ENCODE peak calls at places on chromosome 19, in four cellular contexts. Z, U, J and W are unnamed samples.

GRCh38 chr19:32662186-32662585 is 12.8 kb downstream of the ANKRD27 start:
- DNase-seq in J (no peak), Z (no peak), U (no peak), W (no peak)

GRCh38 chr19:45138303-45138751 is 22.5 kb downstream of the NKPD1 start:
- DNase-seq in U (no peak), J (no peak), Z (no peak), W (no peak)

GRCh38 chr19:58395979-58396627 is 647 bp downstream of the RNF225 start:
- DNase-seq in U (peak), J (no peak), Z (no peak), W (no peak)

GRCh38 chr19:16421982-16422381 is 49.8 kb downstream of the EPS15L1 start:
- DNase-seq in Z (no peak), J (no peak), U (no peak), W (no peak)

GRCh38 chr19:6868341-6868740 is 19.0 kb upstream of the ADGRE1 start:
- DNase-seq in J (no peak), U (no peak), Z (peak), W (no peak)

GRCh38 chr19:38234615-38235014 is 10.6 kb upstream of the DPF1 start:
- DNase-seq in Z (no peak), U (no peak), J (no peak), W (no peak)

GRCh38 chr19:46745521-46746280 is at the start of gene FKRP:
- DNase-seq in U (peak), Z (no peak), J (peak), W (peak)

GRCh38 chr19:5719274-5719960 is 529 bp downstream of the LONP1 start:
- DNase-seq in U (peak), Z (no peak), J (peak), W (no peak)

GRCh38 chr19:43450545-43450997 is 14.8 kb downstream of the LYPD3 start:
- DNase-seq in Z (no peak), J (no peak), U (no peak), W (no peak)

GRCh38 chr19:46861691-46862503 is 1.1 kb downstream of the ARHGAP35 start:
- DNase-seq in J (peak), Z (peak), U (peak), W (no peak)

GRCh38 chr19:47228937-47229673 is 1.9 kb downstream of the BBC3 start:
- DNase-seq in U (peak), Z (peak), J (no peak), W (no peak)

GRCh38 chr19:12939292-12939606 is 840 bp downstream of the CALR start:
- DNase-seq in U (peak), J (no peak), Z (no peak), W (no peak)

GRCh38 chr19:47351545-47351944 is 2.4 kb downstream of the DHX34 start:
- DNase-seq in Z (no peak), U (peak), J (peak), W (no peak)

GRCh38 chr19:47891923-47892666 is 6.0 kb upstream of the SULT2A1 start:
- DNase-seq in U (peak), Z (no peak), J (peak), W (no peak)

GRCh38 chr19:46350029-46350757 is 3.3 kb downstream of the PPP5C start:
- DNase-seq in Z (peak), U (no peak), J (no peak), W (no peak)

GRCh38 chr19:3059653-3060052 is 2.6 kb downstream of the TLE5 start:
- DNase-seq in U (no peak), Z (no peak), J (no peak), W (no peak)

GRCh38 chr19:50801107-50801506 is 10.9 kb downstream of the ACP4 start:
- DNase-seq in J (no peak), U (no peak), Z (no peak), W (no peak)

GRCh38 chr19:20247016-20247683 is 80.1 kb downstream of the ZNF486 start:
- DNase-seq in U (peak), Z (no peak), J (peak), W (no peak)

GRCh38 chr19:40594657-40595077 is 6.5 kb upstream of the LTBP4 start:
- DNase-seq in J (no peak), Z (no peak), U (no peak), W (no peak)

GRCh38 chr19:4594199-4594598 is 34.7 kb upstream of the SEMA6B start:
- DNase-seq in U (no peak), J (no peak), Z (no peak), W (no peak)

GRCh38 chr19:56748443-56748842 is 76.9 kb upstream of the ZNF835 start:
- DNase-seq in J (no peak), Z (no peak), U (no peak), W (no peak)

GRCh38 chr19:35991731-35992450 is 3.1 kb upstream of the SDHAF1 start:
- DNase-seq in U (no peak), J (no peak), Z (no peak), W (no peak)

GRCh38 chr19:6239401-6239844 is 40.4 kb downstream of the MLLT1 start:
- DNase-seq in J (no peak), Z (no peak), U (no peak), W (no peak)

GRCh38 chr19:19956431-19957075 is 55.8 kb downstream of the ZNF93 start:
- DNase-seq in Z (no peak), J (peak), U (peak), W (no peak)

GRCh38 chr19:39502640-39503417 is 4.1 kb downstream of the DLL3 start:
- DNase-seq in U (peak), Z (peak), J (peak), W (no peak)

GRCh38 chr19:3345850-3346460 is 20.4 kb upstream of the NFIC start:
- DNase-seq in Z (no peak), U (no peak), J (no peak), W (no peak)

GRCh38 chr19:54959840-54960239 is 6.3 kb upstream of the NLRP2 start:
- DNase-seq in U (no peak), J (no peak), Z (no peak), W (no peak)

GRCh38 chr19:10975374-10976036 is 14.7 kb downstream of the SMARCA4 start:
- DNase-seq in U (no peak), J (no peak), Z (peak), W (no peak)

GRCh38 chr19:7099597-7099921 is 30.1 kb downstream of the ZNF557 start:
- DNase-seq in U (no peak), Z (no peak), J (no peak), W (no peak)

GRCh38 chr19:48344892-48345291 is 18.8 kb downstream of the TMEM143 start:
- DNase-seq in J (no peak), U (no peak), Z (no peak), W (no peak)

GRCh38 chr19:28633223-28634030 is 579.5 kb downstream of the UQCRFS1 start:
- DNase-seq in U (peak), J (peak), Z (peak), W (no peak)

GRCh38 chr19:53947624-53948023 is 15.1 kb upstream of the CACNG8 start:
- DNase-seq in Z (no peak), U (peak), J (no peak), W (no peak)

GRCh38 chr19:11265785-11266236 is 3.5 kb upstream of the DOCK6 start:
- DNase-seq in U (no peak), Z (peak), J (no peak), W (no peak)

DNA sequence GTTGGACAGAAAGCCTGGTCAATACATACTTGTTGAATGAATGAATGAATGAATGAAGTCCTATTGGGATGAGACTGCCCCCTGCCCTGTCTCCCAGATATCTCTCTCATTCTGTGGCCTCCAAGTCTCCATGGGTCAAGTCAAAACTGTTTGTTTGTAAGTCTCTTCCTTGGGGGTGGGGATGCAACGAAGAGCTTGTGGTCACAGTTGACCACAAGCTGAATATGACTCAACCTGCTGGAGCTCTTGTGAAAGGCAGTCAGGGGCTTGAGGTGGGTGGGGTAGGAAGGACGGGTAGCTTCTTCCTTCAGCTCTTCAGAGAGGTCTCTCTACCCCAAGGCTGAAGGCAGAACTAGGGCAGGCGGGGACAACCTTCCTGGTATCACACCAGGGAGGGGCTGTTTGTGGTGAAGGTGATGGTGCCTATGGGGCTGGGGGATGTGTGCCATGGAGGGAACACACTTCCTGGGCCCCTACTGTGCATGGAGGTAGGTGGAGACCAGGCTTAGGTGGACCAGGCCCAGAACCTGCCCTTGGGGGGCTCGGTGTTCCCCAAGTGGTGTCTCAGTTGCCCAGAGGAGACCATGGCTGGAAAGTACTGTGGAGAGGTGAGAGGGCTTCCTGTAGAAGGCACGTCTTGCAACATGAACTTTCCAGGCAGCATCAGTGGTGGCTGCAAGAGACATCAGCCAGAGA is 8.0 kb downstream of the MYO1F start:
- DNase-seq in J (no peak), Z (peak), U (no peak), W (no peak)
- TF ChIP-seq CTCF in J (no peak), Z (no peak), U (no peak), W (no peak)

DNA sequence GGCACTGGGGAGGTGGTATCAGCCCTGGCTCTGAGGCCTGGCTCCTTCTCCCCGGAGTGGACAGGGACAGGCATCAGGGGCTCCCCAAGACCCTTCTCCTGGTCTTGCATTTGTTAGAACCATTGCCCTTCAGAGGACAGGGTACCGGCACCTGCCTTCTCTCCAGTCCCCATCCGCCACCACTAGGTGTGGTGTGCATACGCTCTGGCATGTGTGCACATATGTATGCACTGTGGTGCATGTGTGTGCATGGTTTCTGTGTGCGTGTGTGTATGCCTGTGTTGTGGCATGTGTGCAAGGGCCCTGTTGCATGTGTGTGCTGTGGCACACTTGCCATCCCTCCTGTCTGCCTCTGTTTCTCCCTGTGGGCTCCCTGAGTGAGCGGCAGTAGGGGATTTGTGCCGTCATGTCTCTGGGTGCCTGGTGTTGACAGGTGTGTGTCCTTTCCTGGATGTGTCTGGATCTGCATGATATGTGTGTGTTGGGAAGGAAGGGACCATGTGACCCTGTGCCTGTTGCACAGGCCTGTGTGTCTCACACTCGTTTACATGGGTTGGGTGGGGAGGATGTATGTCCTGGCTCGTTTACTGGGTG is 9.3 kb downstream of the KCTD15 start:
- DNase-seq in Z (no peak), J (no peak), U (no peak), W (no peak)
- H3K27ac ChIP-seq in Z (no peak), J (no peak), U (no peak), W (no peak)

GRCh38 chr19:678791-679388 is 2.7 kb downstream of the FSTL3 start:
- DNase-seq in J (no peak), U (no peak), Z (no peak), W (no peak)

GRCh38 chr19:680287-681028 is 4.3 kb downstream of the FSTL3 start:
- DNase-seq in J (peak), U (peak), Z (peak), W (peak)

GRCh38 chr19:681029-681626 is 4.9 kb downstream of the FSTL3 start:
- DNase-seq in U (peak), Z (no peak), J (no peak), W (peak)

GRCh38 chr19:677601-678380 is 1.6 kb downstream of the FSTL3 start:
- DNase-seq in Z (no peak), J (no peak), U (no peak), W (no peak)

DNA sequence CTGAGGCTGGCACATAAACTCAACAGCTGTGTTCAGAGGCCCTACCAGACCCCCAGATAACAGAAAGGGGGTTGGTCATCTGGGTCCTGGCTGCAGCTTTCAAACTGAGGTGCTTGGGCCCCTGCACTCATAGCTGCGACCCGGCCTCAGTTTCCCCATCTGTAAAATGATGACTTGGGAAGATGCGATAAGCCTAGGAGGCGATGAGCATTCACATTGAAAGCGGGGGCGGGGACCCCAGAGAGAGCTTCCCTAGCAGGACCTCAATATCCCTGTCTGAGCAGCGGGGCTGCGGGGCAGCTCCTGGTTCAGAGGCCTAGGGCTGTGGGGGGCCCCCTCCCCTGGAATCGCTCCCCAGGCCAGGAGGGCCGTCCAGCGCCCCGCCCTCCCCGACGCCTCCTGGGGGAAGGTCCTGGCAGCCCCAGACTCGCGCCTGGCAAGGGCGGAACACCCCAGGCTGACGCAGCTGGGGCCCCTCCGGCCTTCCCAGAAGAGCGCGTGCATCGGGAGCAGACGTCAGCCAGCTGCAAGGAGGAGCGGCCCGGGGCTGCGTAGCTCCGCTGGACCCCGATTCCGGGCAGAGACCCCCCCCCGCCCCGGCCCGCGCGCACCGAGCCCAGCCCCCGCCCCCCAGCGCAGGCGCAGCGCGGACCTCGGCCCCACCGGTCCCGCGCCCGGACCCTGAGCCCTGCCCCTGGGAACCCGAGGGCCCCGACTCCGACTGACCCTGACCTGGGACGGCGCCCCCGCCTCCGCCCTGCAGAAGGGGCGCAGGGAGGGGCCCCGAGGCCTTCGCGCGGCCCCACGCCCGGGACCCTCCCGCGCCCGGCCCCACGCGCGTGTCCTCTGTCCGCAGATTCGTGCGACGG is 3.5 kb downstream of the FSTL3 start:
- DNase-seq in J (peak), Z (peak), U (peak), W (peak)
- TF ChIP-seq CTCF in J (peak), Z (no peak), U (no peak), W (no peak)

GRCh38 chr19:49556412-49557398 is 23.7 kb downstream of the NOSIP start:
- DNase-seq in J (peak), Z (no peak), U (peak), W (no peak)

GRCh38 chr19:49552749-49553148 is 24.9 kb downstream of the RCN3 start:
- DNase-seq in Z (no peak), U (no peak), J (no peak), W (no peak)

GRCh38 chr19:49555600-49556411 is 24.6 kb downstream of the NOSIP start:
- DNase-seq in U (peak), Z (peak), J (peak), W (no peak)

GRCh38 chr19:49553451-49554271 is 25.9 kb downstream of the RCN3 start:
- DNase-seq in J (no peak), Z (peak), U (no peak), W (no peak)

DNA sequence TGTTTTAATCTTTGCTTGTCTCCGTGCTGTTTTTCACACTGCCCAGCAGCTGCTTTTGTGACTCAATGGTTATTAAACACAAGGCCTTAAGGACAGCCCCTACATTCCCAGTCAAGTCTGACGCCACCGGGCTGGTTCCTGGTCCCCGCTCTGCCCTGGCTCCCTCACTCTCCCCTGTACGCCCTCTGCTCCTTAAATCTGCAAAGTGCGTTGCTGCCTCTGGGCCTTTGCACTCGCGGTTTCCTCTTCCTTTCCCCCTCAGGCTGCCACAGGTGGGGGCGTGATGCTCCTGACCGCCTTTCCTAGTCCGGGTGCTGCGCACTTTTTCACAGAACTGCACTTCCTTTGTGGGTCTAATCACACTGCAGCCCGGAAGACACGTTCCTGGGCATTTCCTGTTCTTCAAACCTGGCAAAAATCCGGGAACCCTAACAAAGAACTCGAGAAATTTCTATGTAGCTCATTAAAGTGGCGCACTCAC is 25.6 kb downstream of the NOSIP start:
- DNase-seq in J (no peak), U (no peak), Z (no peak), W (no peak)
- H3K27ac ChIP-seq in J (no peak), U (no peak), Z (peak), W (no peak)